ENCODE peak calls at places on chromosomes 7 and 10, in five cellular contexts. J is CD8-positive, alpha-beta T cell; H is H9; L is Karpas-422; Z is MM.1S. I is an unnamed sample.

GRCh38 chr7:100546129-100546867 is 7.3 kb downstream of the AGFG2 start:
- DNase-seq in L (no peak), Z (no peak), J (no peak), H (no peak), I (no peak)

GRCh38 chr10:76723781-76724336 is 913.7 kb downstream of the KCNMA1 start:
- DNase-seq in Z (no peak), L (no peak), J (no peak), H (no peak), I (no peak)

GRCh38 chr10:36574212-36574611 is 551.2 kb upstream of the ANKRD30A start:
- DNase-seq in H (no peak), J (no peak), Z (no peak), L (no peak), I (no peak)

GRCh38 chr10:110794808-110795207 is 76.9 kb upstream of the PDCD4 start:
- DNase-seq in Z (no peak), L (no peak), H (no peak), J (no peak), I (peak; percentile 34)

GRCh38 chr10:9331583-9332008 is 1277.1 kb downstream of the GATA3 start:
- DNase-seq in L (peak; percentile 86), J (no peak), H (no peak), Z (peak; percentile 77), I (no peak)

GRCh38 chr7:100088095-100088620 is 611 bp upstream of the COPS6 start:
- DNase-seq in H (no peak), J (no peak), Z (no peak), L (peak; percentile 59), I (no peak)

GRCh38 chr7:40726559-40726958 is 591.8 kb downstream of the SUGCT start:
- DNase-seq in Z (no peak), H (no peak), L (no peak), J (no peak), I (no peak)

GRCh38 chr10:69449841-69450240 is 1.4 kb upstream of the TSPAN15 start:
- DNase-seq in J (peak; percentile 48), L (peak; percentile 86), Z (peak; percentile 21), H (peak; percentile 78), I (peak; percentile 35)

GRCh38 chr10:65365878-65366277 is 1560.0 kb upstream of the LRRTM3 start:
- DNase-seq in J (no peak), Z (no peak), H (no peak), L (no peak), I (no peak)

GRCh38 chr7:83648464-83649241 is at the start of gene SEMA3E:
- DNase-seq in J (no peak), Z (no peak), L (no peak), H (peak; percentile 65), I (no peak)

GRCh38 chr7:6647080-6647479 is 10.0 kb downstream of the ZNF316 start:
- DNase-seq in L (no peak), H (no peak), J (no peak), Z (no peak), I (no peak)

GRCh38 chr7:77657427-77658331 is 38.6 kb upstream of the RSBN1L start:
- DNase-seq in J (no peak), L (peak; percentile 83), H (no peak), Z (peak; percentile 57), I (no peak)

GRCh38 chr7:141575654-141576448 is 24.6 kb downstream of the AGK start:
- DNase-seq in L (no peak), Z (no peak), H (no peak), J (no peak), I (no peak)

GRCh38 chr10:72834183-72834825 is 59.2 kb upstream of the OIT3 start:
- DNase-seq in J (peak; percentile 34), H (no peak), L (peak; percentile 80), Z (peak; percentile 46), I (no peak)

GRCh38 chr10:13716161-13717071 is 129.7 kb downstream of the PRPF18 start:
- DNase-seq in H (no peak), L (no peak), J (no peak), Z (no peak), I (no peak)

GRCh38 chr10:42475168-42476098 is 162.9 kb downstream of the ZNF33B start:
- DNase-seq in J (no peak), L (no peak), Z (no peak), H (no peak), I (peak; percentile 6)

GRCh38 chr7:7131273-7131672 is 51.1 kb upstream of the C1GALT1 start:
- DNase-seq in H (peak; percentile 46), J (no peak), L (no peak), Z (no peak), I (no peak)

GRCh38 chr10:30364391-30365268 is 15.6 kb upstream of the MTPAP start:
- DNase-seq in L (no peak), Z (no peak), H (no peak), J (no peak), I (no peak)

GRCh38 chr10:114391599-114391998 is 12.7 kb downstream of the AFAP1L2 start:
- DNase-seq in Z (no peak), H (no peak), L (no peak), J (no peak), I (no peak)

GRCh38 chr7:141184532-141185190 is 110.8 kb downstream of the TMEM178B start:
- DNase-seq in H (no peak), J (no peak), L (no peak), Z (no peak), I (no peak)

GRCh38 chr7:131325179-131325840 is 2.4 kb upstream of the MKLN1 start:
- DNase-seq in Z (no peak), J (no peak), L (peak; percentile 29), H (no peak), I (no peak)

GRCh38 chr7:130881091-130881798 is 147.2 kb upstream of the KLF14 start:
- DNase-seq in J (no peak), Z (no peak), L (no peak), H (no peak), I (no peak)

GRCh38 chr7:102150266-102150665 is 136.4 kb upstream of the SH2B2 start:
- DNase-seq in L (no peak), Z (no peak), J (no peak), H (no peak), I (no peak)

GRCh38 chr7:125611582-125611981 is 682.0 kb upstream of the POT1 start:
- DNase-seq in L (no peak), Z (no peak), J (no peak), H (no peak), I (no peak)

GRCh38 chr10:110209926-110210662 is 2.7 kb downstream of the MXI1 start:
- DNase-seq in Z (peak; percentile 54), J (peak; percentile 79), L (peak; percentile 47), H (peak; percentile 47), I (peak; percentile 75)

GRCh38 chr10:110963162-110963561 is 43.8 kb downstream of the SHOC2 start:
- DNase-seq in J (no peak), H (no peak), Z (no peak), L (no peak), I (no peak)

GRCh38 chr10:234708-235406 is 99.6 kb downstream of the ZMYND11 start:
- DNase-seq in L (peak; percentile 63), J (no peak), H (no peak), Z (no peak), I (no peak)

GRCh38 chr10:132301371-132302330 is 6.1 kb downstream of the STK32C start:
- DNase-seq in H (no peak), J (no peak), L (no peak), Z (no peak), I (no peak)

GRCh38 chr7:140631602-140632001 is 9.0 kb downstream of the DENND2A start:
- DNase-seq in Z (no peak), J (no peak), H (no peak), L (no peak), I (no peak)

GRCh38 chr10:125232841-125233240 is 72.5 kb upstream of the CTBP2 start:
- DNase-seq in Z (no peak), J (no peak), H (no peak), L (no peak), I (no peak)

GRCh38 chr7:131861620-131862346 is 305.4 kb upstream of the PODXL start:
- DNase-seq in L (no peak), J (no peak), Z (no peak), H (no peak), I (no peak)

GRCh38 chr10:77555591-77556212 is 81.9 kb downstream of the KCNMA1 start:
- DNase-seq in Z (no peak), J (no peak), L (no peak), H (no peak), I (no peak)

GRCh38 chr7:29116361-29116760 is 30.0 kb downstream of the CPVL start:
- DNase-seq in J (no peak), H (no peak), Z (no peak), L (no peak), I (no peak)

GRCh38 chr10:127293640-127294039 is 97.2 kb upstream of the INSYN2A start:
- DNase-seq in H (no peak), J (peak; percentile 65), Z (peak; percentile 32), L (no peak), I (no peak)

GRCh38 chr7:93198472-93198871 is 27.8 kb downstream of the HEPACAM2 start:
- DNase-seq in L (no peak), Z (no peak), J (no peak), H (no peak), I (no peak)

GRCh38 chr7:79982151-79982770 is 152.4 kb upstream of the GNAI1 start:
- DNase-seq in L (no peak), J (no peak), Z (no peak), H (no peak), I (no peak)

GRCh38 chr7:116172353-116172752 is 38.0 kb upstream of the TES start:
- DNase-seq in L (no peak), Z (no peak), J (no peak), H (no peak), I (no peak)
- H3K27ac ChIP-seq in L (no peak overlapping the region), Z (no peak overlapping the region), J (no peak overlapping the region), H (no peak overlapping the region), I (no peak overlapping the region)

GRCh38 chr7:32043688-32044087 is 26.5 kb downstream of the PDE1C start:
- DNase-seq in L (no peak), Z (no peak), H (no peak), J (no peak), I (no peak)
- H3K27ac ChIP-seq in L (no peak overlapping the region), Z (no peak overlapping the region), H (no peak overlapping the region), J (no peak overlapping the region), I (no peak overlapping the region)

GRCh38 chr7:113730309-113730955 is 188.4 kb downstream of the PPP1R3A start:
- DNase-seq in L (no peak), H (no peak), J (no peak), Z (no peak), I (no peak)
- H3K27ac ChIP-seq in L (no peak overlapping the region), H (no peak overlapping the region), J (no peak overlapping the region), Z (no peak overlapping the region), I (no peak overlapping the region)

GRCh38 chr7:47488205-47488968 is 93.5 kb downstream of the TNS3 start:
- DNase-seq in H (no peak), Z (no peak), L (no peak), J (no peak), I (no peak)
- H3K27ac ChIP-seq in H (no peak overlapping the region), Z (no peak overlapping the region), L (no peak overlapping the region), J (no peak overlapping the region), I (no peak overlapping the region)

DNA sequence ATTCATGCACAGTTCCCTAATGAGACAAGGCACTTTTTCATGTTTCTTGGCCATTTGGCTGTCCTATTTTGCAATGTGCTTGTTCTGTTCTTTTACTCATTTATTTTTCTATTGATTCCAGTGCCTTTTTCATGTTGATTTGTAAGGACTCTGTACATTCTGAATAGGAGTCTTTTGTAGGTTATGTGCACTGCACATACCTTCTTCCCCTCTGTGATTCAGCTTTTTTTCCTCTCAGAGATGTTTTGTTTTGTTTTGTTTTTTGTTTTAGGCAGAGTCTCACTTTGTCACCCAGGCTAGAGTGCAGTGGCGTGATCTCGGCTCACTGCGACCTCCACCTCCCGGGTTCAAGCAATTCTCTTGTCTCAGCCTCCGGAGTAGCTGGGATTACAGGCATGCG is 59.7 kb downstream of the KCNH2 start:
- DNase-seq in H (no peak), J (no peak), Z (no peak), L (no peak), I (no peak)
- H3K27ac ChIP-seq in H (no peak overlapping the region), J (no peak overlapping the region), Z (no peak overlapping the region), L (no peak overlapping the region), I (no peak overlapping the region)